ENCODE peak calls at places on chromosomes 1 and 21, in four cellular contexts. Q is left lung; P is activated CD4-positive, alpha-beta T cell treated with anti-CD3 and anti-CD28 coated beads, Interleukin-2, amount 50 U/mL, for 1 hour; T is cardiac septum. H is an unnamed sample.

GRCh38 chr1:67987046-67987799 is 63.2 kb downstream of the DIRAS3 start:
- DNase-seq in Q (no peak), P (no peak), T (no peak), H (no peak)

GRCh38 chr1:248906741-248907661 is 966 bp downstream of the PGBD2 start:
- DNase-seq in P (peak), T (no peak), Q (no peak), H (no peak)

GRCh38 chr1:206560021-206560716 is 52.1 kb downstream of the EIF2D start:
- DNase-seq in Q (no peak), P (no peak), T (no peak), H (no peak)

GRCh38 chr1:237817277-237817676 is 73.4 kb downstream of the ZP4 start:
- DNase-seq in Q (no peak), P (no peak), T (no peak), H (no peak)

GRCh38 chr1:40593449-40594186 is 62.2 kb downstream of the ZNF684 start:
- DNase-seq in Q (no peak), T (no peak), P (no peak), H (no peak)

GRCh38 chr1:220908757-220909156 is 29.5 kb downstream of the HLX start:
- DNase-seq in Q (no peak), T (no peak), P (no peak), H (no peak)

GRCh38 chr1:24745711-24746582 is 700 bp downstream of the CLIC4 start:
- DNase-seq in T (no peak), Q (peak), P (no peak), H (peak)

GRCh38 chr1:183443025-183443424 is 24.8 kb upstream of the NMNAT2 start:
- DNase-seq in P (no peak), Q (no peak), T (no peak), H (no peak)

GRCh38 chr1:16236091-16236494 is 890 bp downstream of the CPLANE2 start:
- DNase-seq in P (peak), T (no peak), Q (no peak), H (no peak)

GRCh38 chr1:65421341-65422174 is 1.1 kb downstream of the LEPR start:
- DNase-seq in T (no peak), Q (no peak), P (no peak), H (no peak)

GRCh38 chr1:9145021-9145668 is 16.2 kb upstream of the GPR157 start:
- DNase-seq in P (no peak), T (no peak), Q (peak), H (no peak)

GRCh38 chr21:30382201-30382600 is 10.1 kb upstream of the KRTAP13-2 start:
- DNase-seq in Q (no peak), T (no peak), P (no peak), H (no peak)

GRCh38 chr21:32061755-32062154 is 188.9 kb downstream of the HUNK start:
- DNase-seq in T (no peak), Q (no peak), P (no peak), H (no peak)

GRCh38 chr21:37365657-37366487 is 701 bp upstream of the DYRK1A start:
- DNase-seq in T (peak), P (peak), Q (peak), H (peak)

GRCh38 chr1:87334351-87335174 is 5.9 kb downstream of the LMO4 start:
- DNase-seq in T (no peak), P (no peak), Q (peak), H (no peak)

GRCh38 chr1:244280859-244281258 is 170.8 kb downstream of the ADSS2 start:
- DNase-seq in P (no peak), T (no peak), Q (no peak), H (no peak)

GRCh38 chr1:94125551-94126514 is 4.9 kb upstream of the ABCA4 start:
- DNase-seq in T (no peak), P (no peak), Q (no peak), H (no peak)